ENCODE peak calls at places on chromosomes 2 and 18, in six cellular contexts. X is upper lobe of left lung; F is Peyer's patch; K is adrenal gland; E is CD4-positive, CD25-positive, alpha-beta regulatory T cell; D is GM23338. Z is an unnamed sample.
A peak's percentile ranks its signal among the peaks of the same experiment; 100 is the strongest.

GRCh38 chr2:177998006-177998405 is 74.6 kb downstream of the PDE11A start:
- DNase-seq in X (no peak), F (no peak), K (no peak), E (no peak), D (no peak), Z (no peak)

GRCh38 chr2:64291181-64291580 is 147.0 kb upstream of the PELI1 start:
- DNase-seq in X (no peak), F (no peak), K (no peak), E (no peak), D (no peak), Z (no peak)

GRCh38 chr2:191221666-191222065 is 23.5 kb upstream of the MYO1B start:
- DNase-seq in X (no peak), F (no peak), K (no peak), E (no peak), D (no peak), Z (no peak)

GRCh38 chr18:44758821-44759624 is 78.3 kb downstream of the SETBP1 start:
- DNase-seq in X (no peak), F (no peak), K (no peak), E (peak; percentile 5), D (no peak), Z (no peak)

GRCh38 chr2:3142961-3143571 is 234.6 kb downstream of the EIPR1 start:
- DNase-seq in X (no peak), F (no peak), K (peak; percentile 80), E (no peak), D (no peak), Z (no peak)

GRCh38 chr2:224777563-224777939 is 61.4 kb upstream of the CCDC195 start:
- DNase-seq in X (no peak), F (no peak), K (no peak), E (no peak), D (no peak), Z (no peak)

GRCh38 chr2:46361920-46362666 is 64.9 kb downstream of the EPAS1 start:
- DNase-seq in X (no peak), F (no peak), K (no peak), E (no peak), D (no peak), Z (no peak)

GRCh38 chr2:127504552-127505460 is 21.5 kb downstream of the IWS1 start:
- DNase-seq in X (no peak), F (no peak), K (no peak), E (no peak), D (no peak), Z (no peak)

GRCh38 chr2:173184031-173185004 is 108.7 kb downstream of the MAP3K20 start:
- DNase-seq in X (no peak), F (no peak), K (peak; percentile 46), E (no peak), D (peak; percentile 74), Z (no peak)

GRCh38 chr2:3062476-3063260 is 314.9 kb downstream of the EIPR1 start:
- DNase-seq in X (no peak), F (no peak), K (no peak), E (no peak), D (no peak), Z (no peak)

GRCh38 chr2:165371356-165371755 is 98.1 kb upstream of the CSRNP3 start:
- DNase-seq in X (peak; percentile 43), F (no peak), K (no peak), E (no peak), D (peak; percentile 57), Z (no peak)

GRCh38 chr2:59806486-59806885 is 747.0 kb downstream of the BCL11A start:
- DNase-seq in X (no peak), F (no peak), K (no peak), E (no peak), D (no peak), Z (no peak)

DNA sequence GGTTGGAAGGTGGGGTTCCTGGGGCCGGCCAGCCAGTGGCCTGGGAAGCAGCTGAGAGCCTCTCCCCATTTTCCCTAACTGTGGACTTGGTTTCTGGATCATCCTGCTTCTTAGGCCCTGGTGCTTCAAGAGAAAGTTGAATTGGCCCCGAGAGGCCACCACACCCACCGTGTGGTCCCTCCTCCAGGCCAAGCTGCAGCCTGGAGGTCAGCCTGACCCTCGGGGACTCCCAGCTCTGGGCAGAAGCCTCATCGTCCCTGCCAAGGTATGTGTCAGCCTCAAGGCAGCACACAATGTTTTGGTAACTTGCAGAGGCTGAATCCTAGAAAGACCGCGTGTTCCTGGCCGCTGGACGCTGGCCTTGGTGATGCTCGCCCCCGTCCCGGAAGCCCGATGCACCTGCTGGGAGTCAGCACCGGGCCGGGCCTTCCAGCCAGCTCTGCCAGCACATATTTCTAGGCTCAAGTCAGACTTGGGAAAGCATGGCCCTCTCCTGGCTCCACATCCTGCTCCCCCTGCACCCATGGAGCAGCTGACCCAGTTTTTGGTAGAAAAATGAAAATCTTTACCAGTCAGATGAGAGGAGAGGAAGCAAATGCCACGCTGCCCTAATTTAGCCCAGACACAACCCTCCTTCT is 72.6 kb downstream of the ACTR2 start:
- DNase-seq in X (peak; percentile 45), F (no peak), K (peak; percentile 82), E (no peak), D (no peak), Z (no peak)
- H3K4me1 ChIP-seq in X (peaks cover 33% of the 10 kb centered on the region), F (peaks cover 10% of the 10 kb centered on the region), K (peaks cover 23% of the 10 kb centered on the region), E (peaks cover 27% of the 10 kb centered on the region), D (peaks cover 14% of the 10 kb centered on the region), Z (peaks cover 34% of the 10 kb centered on the region)

GRCh38 chr18:58865714-58866113 is 1.0 kb downstream of the ZNF532 start:
- DNase-seq in X (no peak), F (no peak), K (no peak), E (no peak), D (no peak), Z (no peak)

GRCh38 chr18:58865009-58865345 is 300 bp downstream of the ZNF532 start:
- DNase-seq in X (no peak), F (no peak), K (no peak), E (no peak), D (no peak), Z (no peak)

GRCh38 chr18:58867281-58867961 is 2.7 kb downstream of the ZNF532 start:
- DNase-seq in X (no peak), F (no peak), K (no peak), E (no peak), D (peak; percentile 86), Z (no peak)

GRCh38 chr18:58868440-58868839 is 3.8 kb downstream of the ZNF532 start:
- DNase-seq in X (no peak), F (no peak), K (no peak), E (no peak), D (no peak), Z (no peak)

DNA sequence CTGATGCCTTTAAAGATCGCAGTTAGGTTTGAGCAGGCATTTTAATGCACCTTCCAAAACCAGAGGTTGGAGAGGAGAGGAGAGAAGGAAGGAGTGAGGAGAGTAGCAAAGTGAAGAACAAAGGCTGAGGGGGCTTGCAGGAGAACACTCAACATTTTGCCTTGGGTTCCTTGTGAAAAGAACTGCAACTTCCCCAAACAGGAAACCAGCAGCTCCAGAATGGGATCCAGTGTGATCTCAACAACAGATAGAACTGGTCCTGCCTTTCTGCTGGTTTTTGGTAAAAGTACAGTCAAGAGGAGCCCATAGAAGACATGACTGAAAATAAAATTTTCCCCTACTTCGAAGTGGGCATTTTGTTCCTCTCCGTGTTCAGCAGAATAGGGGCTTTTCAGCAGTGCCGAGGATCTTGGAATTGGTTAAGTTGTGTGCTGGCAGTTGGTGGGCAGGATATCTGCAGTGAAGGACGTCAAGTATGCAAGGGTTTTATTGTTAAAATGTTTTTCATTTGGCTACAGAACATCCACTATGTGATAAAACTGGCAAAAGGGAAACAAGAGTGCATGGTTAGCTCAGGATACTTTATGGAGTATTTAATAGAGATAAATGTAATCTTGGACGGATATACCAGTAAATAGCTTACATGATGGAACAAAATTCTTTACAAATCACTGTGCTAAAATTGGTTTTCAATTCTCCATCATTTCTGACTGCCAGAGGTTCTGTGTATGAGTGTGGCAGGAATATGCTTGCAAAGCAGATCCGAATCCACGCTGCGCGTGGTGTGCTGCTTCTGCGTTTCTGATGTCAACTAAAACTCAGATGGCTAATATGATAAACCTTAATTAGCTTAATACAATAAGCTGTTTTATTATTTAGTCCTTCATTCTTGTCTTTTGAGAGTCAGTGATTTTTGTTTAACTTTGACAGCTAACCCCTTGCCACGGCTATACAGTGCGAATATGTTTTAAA is 1.9 kb downstream of the ZNF532 start:
- DNase-seq in X (no peak), F (no peak), K (no peak), E (no peak), D (no peak), Z (no peak)
- H3K4me1 ChIP-seq in X (peaks cover 38% of the 10 kb centered on the region), F (peaks cover 31% of the 10 kb centered on the region), K (peaks cover 39% of the 10 kb centered on the region), E (peaks cover 5% of the 10 kb centered on the region), D (peaks cover 54% of the 10 kb centered on the region), Z (peaks cover 3% of the 10 kb centered on the region)

DNA sequence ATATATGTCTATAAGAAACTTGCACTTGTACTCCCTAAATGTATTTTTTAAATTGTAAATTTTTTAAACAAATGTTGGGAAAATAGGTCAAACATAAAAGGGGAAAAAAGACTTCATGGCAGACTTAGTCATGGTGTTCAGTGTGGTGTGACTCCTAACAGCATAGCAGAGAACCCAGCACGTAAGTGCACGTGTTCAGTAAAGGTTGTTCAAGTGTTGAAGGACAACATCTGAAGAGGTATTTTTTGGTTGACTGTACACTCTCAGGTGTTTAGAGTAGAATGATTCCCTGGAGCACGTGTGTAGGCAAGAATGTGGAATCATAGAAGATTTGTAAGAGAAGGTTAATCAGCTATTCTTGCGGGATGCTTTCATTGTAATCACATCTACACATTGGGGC is 106.7 kb downstream of the CRIM1 start:
- DNase-seq in X (no peak), F (no peak), K (no peak), E (no peak), D (no peak), Z (no peak)
- H3K4me1 ChIP-seq in X (peaks cover 27% of the 10 kb centered on the region), F (peaks cover 16% of the 10 kb centered on the region), K (peaks cover 14% of the 10 kb centered on the region), E (peaks cover 7% of the 10 kb centered on the region), D (peaks cover 64% of the 10 kb centered on the region), Z (no peaks in the 10 kb centered on the region)

DNA sequence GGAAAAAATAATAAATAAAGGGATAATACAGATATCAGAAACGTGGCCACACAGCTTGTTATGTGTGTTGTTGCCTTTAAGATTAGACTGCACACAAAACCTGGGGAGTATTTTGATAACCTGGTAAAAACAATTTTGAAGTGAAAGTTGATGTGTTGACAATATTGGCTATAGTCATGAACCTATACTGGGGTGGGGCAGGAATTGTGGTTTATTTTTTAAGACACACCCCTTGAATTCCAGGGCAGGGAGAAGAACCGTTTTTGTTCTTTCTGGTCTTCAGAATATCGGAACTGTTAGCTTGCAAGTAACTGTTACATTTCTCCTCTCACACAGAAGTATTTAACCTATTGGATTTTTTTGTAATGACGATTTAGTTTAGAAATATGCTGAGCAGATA is 80.4 kb downstream of the LIMS1 start:
- DNase-seq in X (no peak), F (no peak), K (no peak), E (no peak), D (no peak), Z (no peak)
- H3K4me1 ChIP-seq in X (peaks cover 73% of the 10 kb centered on the region), F (peaks cover 33% of the 10 kb centered on the region), K (peaks cover 71% of the 10 kb centered on the region), E (peaks cover 95% of the 10 kb centered on the region), D (no peaks in the 10 kb centered on the region), Z (peaks cover 28% of the 10 kb centered on the region)

Z was measured in CD8-positive, alpha-beta T cell.